ENCODE peak calls at places on chromosomes 5 and 9, in eight cellular contexts. Q is T-helper 1 cell; B is naive thymus-derived CD8-positive, alpha-beta T cell; F is activated CD4-positive, alpha-beta T cell treated with anti-CD3 and anti-CD28 coated beads, Interleukin-2, amount 50 U/mL, for 1 hour; N is HEK293T; P is HepG2; L is neural crest cell; V is tibial artery. E is an unnamed sample.

GRCh38 chr9:79431019-79431679 is 140.6 kb upstream of the TLE4 start:
- DNase-seq in Q (no peak), B (no peak), F (no peak), N (no peak), P (no peak), L (no peak), V (no peak), E (no peak)

GRCh38 chr9:121770415-121771273 is 119.2 kb downstream of the DAB2IP start:
- DNase-seq in Q (no peak), B (no peak), F (no peak), N (no peak), P (no peak), L (no peak), V (no peak), E (no peak)

GRCh38 chr9:17081351-17081750 is 53.5 kb upstream of the CNTLN start:
- DNase-seq in Q (no peak), B (no peak), F (no peak), N (no peak), P (no peak), L (no peak), V (no peak), E (no peak)

GRCh38 chr5:110738503-110738811 is 350 bp upstream of the SLC25A46 start:
- DNase-seq in Q (no peak), B (no peak), F (no peak), N (peak), P (no peak), L (no peak), V (no peak), E (peak)

GRCh38 chr9:447230-448025 is 232.8 kb downstream of the DOCK8 start:
- DNase-seq in Q (peak), B (peak), F (peak), N (no peak), P (no peak), L (no peak), V (no peak), E (no peak)

GRCh38 chr9:4741365-4742031 is 496 bp upstream of the AK3 start:
- DNase-seq in Q (peak), B (no peak), F (peak), N (peak), P (peak), L (peak), V (peak), E (peak)

GRCh38 chr5:34941936-34942335 is 12.6 kb downstream of the DNAJC21 start:
- DNase-seq in Q (no peak), B (no peak), F (no peak), N (no peak), P (no peak), L (no peak), V (no peak), E (no peak)

GRCh38 chr9:589723-590122 is 251.8 kb upstream of the DMRT1 start:
- DNase-seq in Q (no peak), B (no peak), F (no peak), N (no peak), P (no peak), L (no peak), V (no peak), E (no peak)

GRCh38 chr9:87359264-87359663 is 138.4 kb upstream of the DAPK1 start:
- DNase-seq in Q (no peak), B (no peak), F (no peak), N (no peak), P (no peak), L (no peak), V (no peak), E (no peak)

GRCh38 chr9:24986331-24986730 is 440.6 kb upstream of the IZUMO3 start:
- DNase-seq in Q (no peak), B (no peak), F (no peak), N (no peak), P (no peak), L (no peak), V (no peak), E (no peak)

E was measured in NCI-H2171.